ENCODE peak calls at places on chromosomes 7 and 10, in nine cellular contexts. Z, J, I, V, K, S, T, R and P are unnamed samples.
A peak's percentile ranks its signal among the peaks of the same experiment; 100 is the strongest.

GRCh38 chr7:156064921-156065386 is 252.7 kb upstream of the SHH start:
- DNase-seq in Z (no peak), J (no peak), I (no peak), V (no peak), K (no peak), S (no peak), T (no peak), R (no peak), P (no peak)

GRCh38 chr7:94335586-94335985 is 59.1 kb upstream of the COL1A2 start:
- DNase-seq in Z (no peak), J (no peak), I (no peak), V (no peak), K (no peak), S (no peak), T (peak; percentile 52), R (no peak), P (no peak)

GRCh38 chr10:31304261-31304970 is 14.6 kb upstream of the ZEB1 start:
- DNase-seq in Z (no peak), J (no peak), I (no peak), V (no peak), K (no peak), S (no peak), T (no peak), R (no peak), P (no peak)

GRCh38 chr10:77004917-77005564 is 632.6 kb downstream of the KCNMA1 start:
- DNase-seq in Z (no peak), J (peak; percentile 1), I (peak; percentile 23), V (no peak), K (no peak), S (peak; percentile 7), T (peak; percentile 68), R (no peak), P (no peak)

GRCh38 chr7:22441157-22441556 is 58.8 kb downstream of the STEAP1B start:
- DNase-seq in Z (no peak), J (no peak), I (no peak), V (no peak), K (no peak), S (no peak), T (no peak), R (no peak), P (no peak)

GRCh38 chr7:142812437-142813215 is 41.9 kb downstream of the PRSS2 start:
- DNase-seq in Z (no peak), J (no peak), I (no peak), V (no peak), K (no peak), S (no peak), T (peak; percentile 16), R (no peak), P (no peak)

GRCh38 chr7:84688671-84689070 is 494.1 kb upstream of the SEMA3A start:
- DNase-seq in Z (no peak), J (no peak), I (no peak), V (no peak), K (no peak), S (no peak), T (peak; percentile 72), R (no peak), P (no peak)

GRCh38 chr10:34139559-34139958 is 675.5 kb downstream of the PARD3 start:
- DNase-seq in Z (no peak), J (no peak), I (no peak), V (no peak), K (no peak), S (no peak), T (peak; percentile 13), R (no peak), P (no peak)

GRCh38 chr7:152760384-152761115 is 998 bp downstream of the ACTR3B start:
- DNase-seq in Z (peak; percentile 12), J (no peak), I (no peak), V (no peak), K (no peak), S (no peak), T (peak; percentile 37), R (peak; percentile 7), P (no peak)

GRCh38 chr7:2218444-2218785 is 14.3 kb downstream of the MAD1L1 start:
- DNase-seq in Z (no peak), J (no peak), I (no peak), V (no peak), K (no peak), S (no peak), T (no peak), R (no peak), P (no peak)

GRCh38 chr10:12902135-12902572 is 99.4 kb downstream of the CCDC3 start:
- DNase-seq in Z (peak; percentile 46), J (peak; percentile 34), I (peak; percentile 40), V (no peak), K (no peak), S (peak; percentile 37), T (peak; percentile 64), R (peak; percentile 56), P (peak; percentile 86)

GRCh38 chr10:72665925-72666324 is 26.0 kb upstream of the MCU start:
- DNase-seq in Z (no peak), J (no peak), I (no peak), V (no peak), K (no peak), S (no peak), T (peak; percentile 72), R (no peak), P (no peak)

GRCh38 chr10:21194510-21194993 is 297.4 kb upstream of the NEBL start:
- DNase-seq in Z (no peak), J (no peak), I (peak; percentile 74), V (no peak), K (no peak), S (no peak), T (no peak), R (no peak), P (peak; percentile 24)

GRCh38 chr10:104098360-104098925 is 12.8 kb upstream of the COL17A1 start:
- DNase-seq in Z (no peak), J (no peak), I (no peak), V (no peak), K (no peak), S (no peak), T (peak; percentile 17), R (no peak), P (no peak)

GRCh38 chr10:17687117-17687831 is 43.3 kb downstream of the STAM start:
- DNase-seq in Z (no peak), J (no peak), I (no peak), V (no peak), K (no peak), S (no peak), T (peak; percentile 35), R (no peak), P (no peak)

GRCh38 chr10:31186225-31187010 is 132.6 kb upstream of the ZEB1 start:
- DNase-seq in Z (no peak), J (no peak), I (no peak), V (no peak), K (no peak), S (no peak), T (peak; percentile 4), R (no peak), P (no peak)

GRCh38 chr7:157412021-157412443 is 75.2 kb downstream of the DNAJB6 start:
- DNase-seq in Z (no peak), J (peak; percentile 17), I (no peak), V (no peak), K (no peak), S (no peak), T (peak; percentile 96), R (no peak), P (peak; percentile 51)